ENCODE peak calls at places on chromosomes 4 and X, in four cellular contexts. H is ovary, T is suprapubic skin, J is sigmoid colon. L is an unnamed sample.

GRCh38 chr4:2417765-2418651 is at the start of gene ZFYVE28:
- DNase-seq in H (peak; percentile 54), T (no peak), J (no peak), L (no peak)

GRCh38 chr4:140176735-140177134 is 22.8 kb upstream of the MAML3 start:
- DNase-seq in T (no peak), J (no peak), H (no peak), L (no peak)

GRCh38 chrX:104156630-104157529 is at the start of gene SLC25A53:
- DNase-seq in H (peak; percentile 72), J (peak; percentile 84), T (peak; percentile 86), L (peak; percentile 91)

GRCh38 chrX:111470681-111471403 is 40.6 kb upstream of the SERTM2 start:
- DNase-seq in H (no peak), J (no peak), T (no peak), L (no peak)

GRCh38 chr4:1998296-1998695 is 10.5 kb downstream of the NELFA start:
- DNase-seq in H (no peak), T (no peak), J (no peak), L (no peak)

GRCh38 chr4:122842984-122843531 is 16.4 kb downstream of the FGF2 start:
- DNase-seq in J (peak; percentile 87), H (no peak), T (no peak), L (no peak)

GRCh38 chr4:24003476-24003875 is 113.6 kb upstream of the PPARGC1A start:
- DNase-seq in H (no peak), T (no peak), J (no peak), L (no peak)

GRCh38 chr4:84530449-84530848 is 31.4 kb upstream of the NKX6-1 start:
- DNase-seq in J (no peak), H (no peak), T (no peak), L (no peak)

GRCh38 chr4:3766791-3767561 is 791 bp downstream of the ADRA2C start:
- DNase-seq in J (no peak), T (no peak), H (no peak), L (no peak)

GRCh38 chr4:80173387-80173786 is 23.9 kb upstream of the PRDM8 start:
- DNase-seq in H (no peak), J (no peak), T (no peak), L (no peak)

GRCh38 chr4:56052966-56053365 is 104.2 kb downstream of the CEP135 start:
- DNase-seq in T (no peak), H (no peak), J (no peak), L (no peak)

GRCh38 chrX:30275498-30275897 is 28.6 kb downstream of the MAGEB1 start:
- DNase-seq in T (no peak), H (no peak), J (no peak), L (no peak)

GRCh38 chr4:119211856-119212250 is 660 bp upstream of the USP53 start:
- DNase-seq in H (no peak), T (peak; percentile 59), J (no peak), L (no peak)

GRCh38 chrX:100289159-100289558 is 120.9 kb downstream of the PCDH19 start:
- DNase-seq in J (no peak), T (no peak), H (no peak), L (no peak)

GRCh38 chr4:108651068-108651794 is 832 bp downstream of the OSTC start:
- DNase-seq in T (no peak), H (no peak), J (no peak), L (no peak)

GRCh38 chr4:72468904-72469502 is 100.0 kb downstream of the ADAMTS3 start:
- DNase-seq in J (no peak), H (no peak), T (no peak), L (no peak)

GRCh38 chr4:119517361-119518229 is 111.0 kb downstream of the PDE5A start:
- DNase-seq in T (no peak), H (no peak), J (no peak), L (no peak)

GRCh38 chr4:175971393-175972179 is 94.1 kb upstream of the WDR17 start:
- DNase-seq in H (no peak), T (no peak), J (no peak), L (no peak)

GRCh38 chr4:17721496-17722360 is 59.7 kb downstream of the FAM184B start:
- DNase-seq in T (no peak), H (no peak), J (no peak), L (no peak)

GRCh38 chr4:68074397-68074796 is 55.3 kb downstream of the TMPRSS11F start:
- DNase-seq in J (no peak), H (no peak), T (no peak), L (no peak)

GRCh38 chr4:126899382-126899801 is 733.4 kb upstream of the INTU start:
- DNase-seq in J (no peak), T (no peak), H (no peak), L (no peak)

GRCh38 chr4:152310223-152310622 is 225.7 kb downstream of the FBXW7 start:
- DNase-seq in T (no peak), J (no peak), H (no peak), L (no peak)

GRCh38 chr4:178426871-178427270 is 984.6 kb upstream of the AGA start:
- DNase-seq in T (no peak), H (no peak), J (no peak), L (no peak)

GRCh38 chrX:34300871-34301270 is 168.8 kb upstream of the FAM47A start:
- DNase-seq in T (no peak), H (no peak), J (no peak), L (no peak)

GRCh38 chr4:1285790-1286553 is 3.7 kb upstream of the MAEA start:
- DNase-seq in H (no peak), J (no peak), T (no peak), L (no peak)

GRCh38 chr4:168874083-168874482 is 136.0 kb downstream of the CBR4 start:
- DNase-seq in J (no peak), T (no peak), H (no peak), L (no peak)

GRCh38 chrX:148878371-148878770 is 378.0 kb downstream of the AFF2 start:
- DNase-seq in J (no peak), H (no peak), T (no peak), L (no peak)

GRCh38 chr4:107265859-107266258 is 229.7 kb upstream of the DKK2 start:
- DNase-seq in H (no peak), T (no peak), J (no peak), L (no peak)

GRCh38 chr4:81786063-81786763 is 314.5 kb upstream of the RASGEF1B start:
- DNase-seq in J (no peak), H (no peak), T (no peak), L (no peak)

GRCh38 chrX:80876877-80877276 is 67.2 kb upstream of the BRWD3 start:
- DNase-seq in J (no peak), T (no peak), H (no peak), L (no peak)

GRCh38 chr4:150543042-150543441 is 38.9 kb upstream of the MAB21L2 start:
- DNase-seq in H (no peak), T (no peak), J (no peak), L (no peak)

GRCh38 chrX:70331161-70331560 is 41.3 kb downstream of the KIF4A start:
- DNase-seq in J (no peak), T (no peak), H (no peak), L (no peak)

GRCh38 chr4:8523175-8523574 is 57.0 kb upstream of the GPR78 start:
- DNase-seq in H (peak; percentile 24), J (peak; percentile 36), T (no peak), L (no peak)

GRCh38 chr4:153375303-153375702 is 30.8 kb downstream of the MND1 start:
- DNase-seq in J (no peak), H (no peak), T (no peak), L (no peak)

GRCh38 chrX:1384738-1385250 is 7.1 kb downstream of the SLC25A6 start:
- DNase-seq in J (peak; percentile 60), T (no peak), H (peak; percentile 22), L (no peak)

GRCh38 chr4:15414601-15415091 is 13.2 kb upstream of the C1QTNF7 start:
- DNase-seq in J (no peak), H (no peak), T (no peak), L (peak; percentile 60)
- H3K4me1 ChIP-seq in J (peaks cover 71% of the 10 kb centered on the region), H (peaks cover 18% of the 10 kb centered on the region), T (peaks cover 8% of the 10 kb centered on the region), L (peaks cover 80% of the 10 kb centered on the region)

GRCh38 chr4:167233523-167234387 is 539 bp downstream of the SPOCK3 start:
- DNase-seq in J (no peak), H (peak; percentile 15), T (no peak), L (no peak)
- H3K27ac ChIP-seq in J (no peak overlapping the region), H (no peak overlapping the region), T (no peak overlapping the region), L (no peak overlapping the region)

GRCh38 chrX:45295587-45295986 is 94.9 kb upstream of the DIPK2B start:
- DNase-seq in H (no peak), J (no peak), T (no peak), L (no peak)
- TF ChIP-seq EP300 in H (no peak), J (no peak), T (no peak), L (no peak)

DNA sequence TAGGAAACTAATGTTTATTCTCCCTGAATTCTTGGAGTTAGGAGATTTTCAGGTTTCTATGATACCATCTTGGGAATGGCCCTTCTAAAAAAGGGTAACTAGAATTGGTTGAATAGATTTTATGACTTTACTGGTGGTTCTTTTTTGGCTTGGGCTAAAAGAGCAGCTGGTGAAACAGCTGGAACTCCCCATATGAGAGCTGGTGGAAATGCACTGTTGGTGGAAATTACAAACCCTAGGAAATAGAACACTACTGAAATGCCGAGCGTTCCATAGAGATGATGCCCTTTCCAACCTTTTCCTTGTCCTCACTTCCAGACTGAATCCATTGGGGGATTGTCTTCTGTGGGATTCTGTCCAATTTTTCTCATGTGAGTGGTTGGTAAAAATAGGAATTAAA is 139.5 kb downstream of the STIM2 start:
- DNase-seq in T (no peak), H (no peak), J (no peak), L (no peak)
- H3K4me1 ChIP-seq in T (no peaks in the 10 kb centered on the region), H (no peaks in the 10 kb centered on the region), J (peaks cover 20% of the 10 kb centered on the region), L (no peaks in the 10 kb centered on the region)

GRCh38 chrX:110178179-110178865 is 139.6 kb downstream of the AMMECR1 start:
- DNase-seq in T (no peak), H (no peak), J (no peak), L (no peak)
- H3K27ac ChIP-seq in T (no peak overlapping the region), H (no peak overlapping the region), J (no peak overlapping the region), L (no peak overlapping the region)

GRCh38 chr4:38023347-38024202 is 63.4 kb downstream of the PTTG2 start:
- DNase-seq in J (no peak), H (no peak), T (no peak), L (no peak)
- TF ChIP-seq EP300 in J (peak; percentile 93), H (no peak), T (no peak), L (peak; percentile 10)

GRCh38 chr4:147776600-147777175 is 44.8 kb downstream of the ARHGAP10 start:
- DNase-seq in T (no peak), J (no peak), H (no peak), L (no peak)

GRCh38 chr4:147777456-147778091 is 45.7 kb downstream of the ARHGAP10 start:
- DNase-seq in T (no peak), J (no peak), H (no peak), L (no peak)

GRCh38 chr4:147780137-147780777 is 48.4 kb downstream of the ARHGAP10 start:
- DNase-seq in H (no peak), T (no peak), J (no peak), L (no peak)

GRCh38 chr4:147778942-147779341 is 47.1 kb downstream of the ARHGAP10 start:
- DNase-seq in T (no peak), H (no peak), J (no peak), L (no peak)

DNA sequence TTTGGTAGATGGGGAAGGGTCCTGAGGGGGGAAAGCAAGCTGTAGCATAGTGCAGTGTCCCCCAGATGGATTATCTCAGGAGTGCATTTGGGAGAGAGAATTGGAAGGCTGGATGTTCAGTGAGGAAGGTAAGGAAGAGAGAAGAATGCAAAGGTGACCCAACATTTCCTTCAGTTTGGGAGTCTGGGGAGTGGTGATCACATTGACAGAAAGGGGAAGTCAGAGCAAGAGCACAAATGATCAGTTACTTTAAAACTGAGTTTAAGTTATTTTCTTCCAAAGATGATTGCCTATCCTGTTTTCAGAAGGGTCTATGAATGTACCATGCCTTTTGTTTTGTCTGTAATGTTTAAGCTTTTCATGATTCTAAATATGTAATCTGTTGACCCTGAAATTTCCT is 47.6 kb downstream of the ARHGAP10 start:
- DNase-seq in J (no peak), T (no peak), H (no peak), L (no peak)
- H3K4me1 ChIP-seq in J (peaks cover 57% of the 10 kb centered on the region), T (peaks cover 44% of the 10 kb centered on the region), H (peaks cover 15% of the 10 kb centered on the region), L (peaks cover 72% of the 10 kb centered on the region)

L was measured in esophagus muscularis mucosa.